ENCODE peak calls at places on chromosomes 13 and 19, in five cellular contexts. J is anterior cingulate cortex; P is pancreas; R is stimulated activated CD4-positive, alpha-beta T cell treated with anti-CD3 and anti-CD28 coated beads, Interleukin-4, amount 100 ng/mL, for 24 hours; V is heart right ventricle. B is an unnamed sample.

GRCh38 chr19:12913871-12914690 is 5.0 kb downstream of the SYCE2 start:
- DNase-seq in J (no peak), P (no peak), R (peak; percentile 42), V (no peak), B (no peak)

GRCh38 chr19:4556574-4557185 is 2.8 kb downstream of the SEMA6B start:
- DNase-seq in J (no peak), P (peak; percentile 59), R (no peak), V (no peak), B (no peak)

GRCh38 chr19:20078696-20079095 is 896 bp downstream of the ZNF90 start:
- DNase-seq in J (no peak), P (no peak), R (peak; percentile 7), V (peak; percentile 16), B (peak; percentile 18)

GRCh38 chr13:51823351-51823750 is 19.4 kb upstream of the DHRS12 start:
- DNase-seq in J (no peak), P (no peak), R (no peak), V (no peak), B (no peak)

GRCh38 chr13:49214917-49215376 is 5.2 kb upstream of the MLNR start:
- DNase-seq in J (no peak), P (no peak), R (peak; percentile 41), V (no peak), B (no peak)

GRCh38 chr13:83221813-83222241 is 660.4 kb downstream of the SLITRK1 start:
- DNase-seq in J (no peak), P (no peak), R (no peak), V (no peak), B (no peak)

GRCh38 chr13:66506031-66506777 is 723.9 kb downstream of the PCDH9 start:
- DNase-seq in J (no peak), P (no peak), R (no peak), V (no peak), B (no peak)

GRCh38 chr13:44764334-44764733 is 188.2 kb upstream of the TSC22D1 start:
- DNase-seq in J (no peak), P (peak; percentile 68), R (no peak), V (no peak), B (peak; percentile 84)

GRCh38 chr13:85738696-85739320 is 60.4 kb downstream of the SLITRK6 start:
- DNase-seq in J (no peak), P (no peak), R (no peak), V (no peak), B (no peak)

GRCh38 chr13:18951412-18951811 is 230.2 kb downstream of the TUBA3C start:
- DNase-seq in J (no peak), P (peak; percentile 58), R (no peak), V (no peak), B (no peak)

GRCh38 chr13:28753208-28753892 is 34.6 kb upstream of the SLC46A3 start:
- DNase-seq in J (no peak), P (no peak), R (no peak), V (peak; percentile 54), B (peak; percentile 82)

GRCh38 chr13:28401303-28402056 is 93.4 kb downstream of the FLT1 start:
- DNase-seq in J (no peak), P (no peak), R (no peak), V (no peak), B (no peak)

GRCh38 chr13:58302349-58302748 is 670.8 kb downstream of the PCDH17 start:
- DNase-seq in J (no peak), P (no peak), R (no peak), V (no peak), B (peak; percentile 20)

GRCh38 chr13:77846173-77846572 is 72.5 kb downstream of the EDNRB start:
- DNase-seq in J (no peak), P (no peak), R (no peak), V (no peak), B (no peak)